ENCODE peak calls at places on chromosomes 6 and 20, in four cellular contexts. R is NCI-H2171 treated with DMSO at 0.1 percent for 48 hours, K is NCI-H1105, Z is PC-9. D is an unnamed sample.

GRCh38 chr6:41023114-41023513 is 15.9 kb downstream of the UNC5CL start:
- DNase-seq in Z (no peak), K (no peak), R (no peak), D (no peak)

GRCh38 chr20:63279931-63280330 is 7.3 kb downstream of the ARFGAP1 start:
- DNase-seq in R (no peak), Z (no peak), K (no peak), D (no peak)

GRCh38 chr6:33433560-33434191 is 13.8 kb downstream of the SYNGAP1 start:
- DNase-seq in Z (no peak), R (no peak), K (no peak), D (no peak)

GRCh38 chr6:37501632-37502466 is 2.2 kb upstream of the CCDC167 start:
- DNase-seq in K (no peak), R (no peak), Z (no peak), D (no peak)

GRCh38 chr6:41553405-41553999 is 7.3 kb downstream of the FOXP4 start:
- DNase-seq in K (no peak), Z (no peak), R (no peak), D (no peak)

GRCh38 chr20:31764641-31765305 is 25.7 kb downstream of the TPX2 start:
- DNase-seq in K (no peak), Z (no peak), R (no peak), D (no peak)

GRCh38 chr6:75201901-75202672 is 3.8 kb downstream of the COL12A1 start:
- DNase-seq in R (no peak), Z (no peak), K (peak), D (no peak)

GRCh38 chr6:14763139-14763538 is 482.7 kb upstream of the JARID2 start:
- DNase-seq in R (peak), K (no peak), Z (no peak), D (no peak)

GRCh38 chr6:2790588-2790987 is 25.4 kb downstream of the WRNIP1 start:
- DNase-seq in R (no peak), Z (no peak), K (no peak), D (no peak)

GRCh38 chr6:41785689-41786450 is 1.6 kb upstream of the TOMM6 start:
- DNase-seq in Z (no peak), K (no peak), R (peak), D (peak)

GRCh38 chr6:137036566-137037300 is 8.0 kb downstream of the IL20RA start:
- DNase-seq in Z (no peak), K (no peak), R (no peak), D (no peak)

GRCh38 chr6:158475344-158476302 is 84.3 kb upstream of the TMEM181 start:
- DNase-seq in K (peak), Z (no peak), R (peak), D (no peak)